ENCODE peak calls at places on chromosomes 7 and 10, in six cellular contexts. N is IMR-90; R is effector CD4-positive, alpha-beta T cell; P is NCI-H510A treated with DMSO at 0.1 percent for 48 hours; Q is AG09319; E is M059J. L is an unnamed sample.
A peak's percentile ranks its signal among the peaks of the same experiment; 100 is the strongest.

GRCh38 chr10:92327445-92328433 is 36.8 kb downstream of the MARCHF5 start:
- DNase-seq in N (no peak), R (no peak), P (no peak), Q (no peak), E (no peak), L (no peak)

GRCh38 chr7:55507743-55508142 is 64.6 kb downstream of the VOPP1 start:
- DNase-seq in N (no peak), R (no peak), P (no peak), Q (no peak), E (no peak), L (no peak)

GRCh38 chr10:49595003-49595712 is 15.0 kb upstream of the SLC18A3 start:
- DNase-seq in N (no peak), R (no peak), P (no peak), Q (no peak), E (no peak), L (no peak)

GRCh38 chr10:102449321-102450123 is 1.8 kb downstream of the C10orf95 start:
- DNase-seq in N (no peak), R (peak; percentile 78), P (peak; percentile 85), Q (no peak), E (peak; percentile 79), L (peak; percentile 58)

GRCh38 chr10:126013489-126014281 is 117.3 kb downstream of the FANK1 start:
- DNase-seq in N (peak; percentile 96), R (no peak), P (peak; percentile 37), Q (no peak), E (peak; percentile 87), L (peak; percentile 77)

GRCh38 chr7:122528879-122529481 is 169.9 kb downstream of the RNF133 start:
- DNase-seq in N (peak; percentile 37), R (no peak), P (peak; percentile 12), Q (peak; percentile 4), E (peak; percentile 29), L (peak; percentile 27)

GRCh38 chr10:122307669-122308486 is 36.8 kb downstream of the BTBD16 start:
- DNase-seq in N (peak; percentile 91), R (no peak), P (no peak), Q (peak; percentile 61), E (peak; percentile 99), L (peak; percentile 92)

GRCh38 chr7:128835231-128835751 is 5.1 kb downstream of the FLNC start:
- DNase-seq in N (no peak), R (no peak), P (no peak), Q (no peak), E (no peak), L (no peak)

GRCh38 chr10:79189853-79190435 is 121.2 kb downstream of the ZMIZ1 start:
- DNase-seq in N (peak; percentile 19), R (no peak), P (no peak), Q (no peak), E (peak; percentile 90), L (peak; percentile 63)

GRCh38 chr10:59971915-59972314 is 65.6 kb upstream of the CCDC6 start:
- DNase-seq in N (no peak), R (no peak), P (peak; percentile 19), Q (no peak), E (peak; percentile 1), L (no peak)

GRCh38 chr7:159001811-159002210 is 142.9 kb downstream of the VIPR2 start:
- DNase-seq in N (no peak), R (no peak), P (no peak), Q (no peak), E (no peak), L (no peak)

GRCh38 chr10:72906446-72906845 is 12.9 kb downstream of the OIT3 start:
- DNase-seq in N (peak; percentile 15), R (no peak), P (no peak), Q (no peak), E (peak; percentile 22), L (no peak)

GRCh38 chr7:149171894-149172533 is 23.3 kb upstream of the ZNF282 start:
- DNase-seq in N (peak; percentile 63), R (no peak), P (no peak), Q (no peak), E (peak; percentile 64), L (peak; percentile 55)

GRCh38 chr7:141688038-141688437 is 13.9 kb downstream of the DENND11 start:
- DNase-seq in N (no peak), R (no peak), P (no peak), Q (no peak), E (no peak), L (no peak)

GRCh38 chr7:81627565-81628287 is 142.1 kb downstream of the HGF start:
- DNase-seq in N (peak; percentile 93), R (no peak), P (no peak), Q (no peak), E (peak; percentile 13), L (peak; percentile 69)

GRCh38 chr7:108270385-108270784 is 140.2 kb upstream of the LAMB4 start:
- DNase-seq in N (no peak), R (no peak), P (no peak), Q (no peak), E (peak; percentile 89), L (no peak)

GRCh38 chr7:78953726-78954363 is 499.6 kb downstream of the MAGI2 start:
- DNase-seq in N (peak; percentile 56), R (no peak), P (no peak), Q (no peak), E (peak; percentile 12), L (peak; percentile 53)

GRCh38 chr7:155824195-155824915 is 12.1 kb upstream of the SHH start:
- DNase-seq in N (peak; percentile 23), R (no peak), P (no peak), Q (no peak), E (peak; percentile 87), L (peak; percentile 19)

GRCh38 chr7:102912742-102913141 is at the start of gene LRRC17:
- DNase-seq in N (peak; percentile 97), R (no peak), P (peak; percentile 57), Q (peak; percentile 35), E (peak; percentile 93), L (peak; percentile 76)

GRCh38 chr10:61786728-61787127 is 114.8 kb upstream of the ARID5B start:
- DNase-seq in N (peak; percentile 85), R (no peak), P (no peak), Q (no peak), E (peak; percentile 85), L (peak; percentile 79)

GRCh38 chr7:83594076-83594475 is 54.9 kb downstream of the SEMA3E start:
- DNase-seq in N (no peak), R (no peak), P (peak; percentile 59), Q (no peak), E (no peak), L (no peak)

GRCh38 chr7:18610331-18610948 is 114.9 kb downstream of the HDAC9 start:
- DNase-seq in N (peak; percentile 28), R (no peak), P (no peak), Q (no peak), E (peak; percentile 46), L (peak; percentile 44)

GRCh38 chr7:66052447-66052846 is 23.2 kb upstream of the ASL start:
- DNase-seq in N (no peak), R (no peak), P (no peak), Q (no peak), E (no peak), L (no peak)

GRCh38 chr7:158557441-158557755 is 30.2 kb downstream of the PTPRN2 start:
- DNase-seq in N (no peak), R (no peak), P (no peak), Q (no peak), E (no peak), L (no peak)

GRCh38 chr7:118626739-118627138 is 402.2 kb downstream of the ANKRD7 start:
- DNase-seq in N (no peak), R (no peak), P (no peak), Q (no peak), E (no peak), L (no peak)

GRCh38 chr7:1300636-1301035 is 68.0 kb downstream of the UNCX start:
- DNase-seq in N (no peak), R (no peak), P (no peak), Q (no peak), E (no peak), L (no peak)

GRCh38 chr7:94145602-94146001 is 141.4 kb upstream of the BET1 start:
- DNase-seq in N (peak; percentile 52), R (no peak), P (no peak), Q (peak; percentile 20), E (peak; percentile 47), L (peak; percentile 21)

GRCh38 chr7:86692755-86693154 is 49.0 kb downstream of the GRM3 start:
- DNase-seq in N (no peak), R (no peak), P (no peak), Q (no peak), E (no peak), L (no peak)

GRCh38 chr10:43199684-43200537 is 61.7 kb downstream of the CSGALNACT2 start:
- DNase-seq in N (no peak), R (no peak), P (no peak), Q (no peak), E (no peak), L (no peak)

L was measured in EL.